ENCODE peak calls at places on chromosomes 6 and 20, in five cellular contexts. One of them, this sample, is unnamed.
A peak's percentile ranks its signal among the peaks of the same experiment; 100 is the strongest.

GRCh38 chr6:169722362-169723199 is 1.7 kb downstream of the PHF10 start:
- DNase-seq in adipocyte: peak; percentile 74
- DNase-seq in fibroblast of lung: peak; percentile 55
- DNase-seq in upper lobe of right lung: peak; percentile 77
- DNase-seq in PC-3: peak; percentile 71
- DNase-seq in this sample: peak; percentile 62

GRCh38 chr20:23090147-23090546 is 4.0 kb upstream of the CD93 start:
- DNase-seq in adipocyte: no peak
- DNase-seq in fibroblast of lung: no peak
- DNase-seq in upper lobe of right lung: no peak
- DNase-seq in PC-3: no peak
- DNase-seq in this sample: peak; percentile 71

GRCh38 chr6:98014791-98015201 is 731.8 kb upstream of the MMS22L start:
- DNase-seq in adipocyte: no peak
- DNase-seq in fibroblast of lung: no peak
- DNase-seq in upper lobe of right lung: no peak
- DNase-seq in PC-3: no peak
- DNase-seq in this sample: no peak

GRCh38 chr20:46004813-46005505 is 3.7 kb upstream of the MMP9 start:
- DNase-seq in adipocyte: no peak
- DNase-seq in fibroblast of lung: no peak
- DNase-seq in upper lobe of right lung: no peak
- DNase-seq in PC-3: peak; percentile 77
- DNase-seq in this sample: no peak

GRCh38 chr6:138428943-138429616 is 25.1 kb downstream of the HEBP2 start:
- DNase-seq in adipocyte: peak; percentile 86
- DNase-seq in fibroblast of lung: peak; percentile 84
- DNase-seq in upper lobe of right lung: no peak
- DNase-seq in PC-3: peak; percentile 59
- DNase-seq in this sample: peak; percentile 64

GRCh38 chr20:37839432-37839827 is 63.5 kb upstream of the VSTM2L start:
- DNase-seq in adipocyte: no peak
- DNase-seq in fibroblast of lung: no peak
- DNase-seq in upper lobe of right lung: no peak
- DNase-seq in PC-3: no peak
- DNase-seq in this sample: no peak

GRCh38 chr20:7308163-7308562 is 540.7 kb downstream of the BMP2 start:
- DNase-seq in adipocyte: no peak
- DNase-seq in fibroblast of lung: no peak
- DNase-seq in upper lobe of right lung: no peak
- DNase-seq in PC-3: peak; percentile 36
- DNase-seq in this sample: no peak

GRCh38 chr6:131250121-131250520 is 114.9 kb downstream of the AKAP7 start:
- DNase-seq in adipocyte: peak; percentile 79
- DNase-seq in fibroblast of lung: peak; percentile 62
- DNase-seq in upper lobe of right lung: peak; percentile 76
- DNase-seq in PC-3: peak; percentile 45
- DNase-seq in this sample: peak; percentile 16

GRCh38 chr6:158849899-158850806 is 31.0 kb upstream of the EZR start:
- DNase-seq in adipocyte: peak; percentile 82
- DNase-seq in fibroblast of lung: peak; percentile 91
- DNase-seq in upper lobe of right lung: no peak
- DNase-seq in PC-3: peak; percentile 97
- DNase-seq in this sample: no peak

GRCh38 chr6:43668151-43669028 is 19.2 kb downstream of the MRPS18A start:
- DNase-seq in adipocyte: peak; percentile 69
- DNase-seq in fibroblast of lung: peak; percentile 54
- DNase-seq in upper lobe of right lung: peak; percentile 76
- DNase-seq in PC-3: peak; percentile 92
- DNase-seq in this sample: peak; percentile 90

GRCh38 chr6:160022793-160023192 is 53.9 kb downstream of the IGF2R start:
- DNase-seq in adipocyte: no peak
- DNase-seq in fibroblast of lung: no peak
- DNase-seq in upper lobe of right lung: no peak
- DNase-seq in PC-3: no peak
- DNase-seq in this sample: no peak
- H3K36me3 ChIP-seq in adipocyte: peaks cover 36% of the 10 kb centered on the region
- H3K36me3 ChIP-seq in fibroblast of lung: peaks cover 6% of the 10 kb centered on the region
- H3K36me3 ChIP-seq in upper lobe of right lung: peaks cover 43% of the 10 kb centered on the region
- H3K36me3 ChIP-seq in PC-3: peaks cover 7% of the 10 kb centered on the region
- H3K36me3 ChIP-seq in this sample: peaks cover 6% of the 10 kb centered on the region

DNA sequence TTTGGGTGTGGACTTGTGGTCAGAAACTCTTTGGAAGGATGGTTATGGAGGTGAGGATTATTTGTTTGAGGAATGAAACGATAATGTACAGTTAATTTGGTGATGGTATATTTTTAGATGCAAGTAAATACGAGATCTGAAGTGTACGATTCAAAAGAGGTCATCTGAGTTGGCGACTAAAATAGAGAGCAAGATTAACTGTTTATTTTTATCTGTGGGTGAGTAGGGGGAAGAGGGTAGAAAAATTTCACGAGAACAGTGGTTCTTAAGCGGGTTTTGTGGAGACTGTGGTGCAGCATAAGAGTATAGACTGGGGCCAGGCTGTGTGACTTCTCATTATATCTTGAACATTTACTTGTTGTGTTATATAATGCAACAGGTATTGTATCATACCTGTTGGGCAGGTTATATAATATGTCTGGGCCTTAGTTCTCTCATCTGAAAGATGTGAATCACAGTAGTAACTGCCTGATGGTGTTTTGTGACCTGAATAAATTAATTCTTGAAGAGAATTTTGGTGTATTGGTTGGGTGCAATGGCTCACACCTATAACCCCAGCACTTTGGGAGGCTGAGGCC is 171.2 kb downstream of the JARID2 start:
- DNase-seq in adipocyte: no peak
- DNase-seq in fibroblast of lung: no peak
- DNase-seq in upper lobe of right lung: no peak
- DNase-seq in PC-3: no peak
- DNase-seq in this sample: no peak
- H3K36me3 ChIP-seq in adipocyte: no peaks in the 10 kb centered on the region
- H3K36me3 ChIP-seq in fibroblast of lung: no peaks in the 10 kb centered on the region
- H3K36me3 ChIP-seq in upper lobe of right lung: no peaks in the 10 kb centered on the region
- H3K36me3 ChIP-seq in PC-3: peaks cover 16% of the 10 kb centered on the region
- H3K36me3 ChIP-seq in this sample: peaks cover 4% of the 10 kb centered on the region

DNA sequence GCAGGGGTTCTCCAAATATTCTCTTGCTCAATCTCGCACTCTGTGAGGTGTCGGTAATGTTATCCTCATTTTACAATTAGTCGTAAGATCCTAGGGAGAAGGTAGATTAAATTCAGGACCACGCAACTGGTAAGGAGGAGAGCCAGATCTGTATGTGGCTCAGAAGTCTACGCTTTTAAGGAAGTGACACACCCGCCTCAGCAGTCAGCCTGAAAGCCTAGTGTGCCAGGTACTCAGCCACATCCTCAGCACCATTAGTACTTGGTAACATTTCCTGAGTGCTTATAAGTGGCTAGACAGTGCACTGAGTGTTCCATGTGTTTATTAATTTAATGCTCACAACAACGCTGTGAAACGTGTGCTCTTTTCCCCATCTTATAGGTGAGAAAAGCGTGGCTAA is 63.7 kb downstream of the DHX35 start:
- DNase-seq in adipocyte: no peak
- DNase-seq in fibroblast of lung: no peak
- DNase-seq in upper lobe of right lung: no peak
- DNase-seq in PC-3: no peak
- DNase-seq in this sample: no peak
- H3K36me3 ChIP-seq in adipocyte: peaks cover 67% of the 10 kb centered on the region
- H3K36me3 ChIP-seq in fibroblast of lung: peaks cover 16% of the 10 kb centered on the region
- H3K36me3 ChIP-seq in upper lobe of right lung: peaks cover 73% of the 10 kb centered on the region
- H3K36me3 ChIP-seq in PC-3: peaks cover 41% of the 10 kb centered on the region
- H3K36me3 ChIP-seq in this sample: peaks cover 21% of the 10 kb centered on the region

GRCh38 chr20:62937353-62938104 is 418 bp upstream of the GID8 start:
- DNase-seq in adipocyte: peak; percentile 98
- DNase-seq in fibroblast of lung: peak; percentile 96
- DNase-seq in upper lobe of right lung: peak; percentile 98
- DNase-seq in PC-3: peak; percentile 97
- DNase-seq in this sample: peak; percentile 98
- H3K36me3 ChIP-seq in adipocyte: no peaks in the 10 kb centered on the region
- H3K36me3 ChIP-seq in fibroblast of lung: peaks cover 4% of the 10 kb centered on the region
- H3K36me3 ChIP-seq in upper lobe of right lung: peaks cover 14% of the 10 kb centered on the region
- H3K36me3 ChIP-seq in PC-3: peaks cover 42% of the 10 kb centered on the region
- H3K36me3 ChIP-seq in this sample: peaks cover 23% of the 10 kb centered on the region

GRCh38 chr20:55684578-55684977 is 320.7 kb downstream of the CBLN4 start:
- DNase-seq in adipocyte: no peak
- DNase-seq in fibroblast of lung: no peak
- DNase-seq in upper lobe of right lung: no peak
- DNase-seq in PC-3: no peak
- DNase-seq in this sample: no peak

GRCh38 chr20:55678126-55678525 is 327.2 kb downstream of the CBLN4 start:
- DNase-seq in adipocyte: no peak
- DNase-seq in fibroblast of lung: no peak
- DNase-seq in upper lobe of right lung: no peak
- DNase-seq in PC-3: no peak
- DNase-seq in this sample: no peak

GRCh38 chr20:55676097-55676496 is 329.2 kb downstream of the CBLN4 start:
- DNase-seq in adipocyte: no peak
- DNase-seq in fibroblast of lung: no peak
- DNase-seq in upper lobe of right lung: no peak
- DNase-seq in PC-3: peak; percentile 4
- DNase-seq in this sample: no peak

GRCh38 chr20:55678970-55679667 is 326.2 kb downstream of the CBLN4 start:
- DNase-seq in adipocyte: no peak
- DNase-seq in fibroblast of lung: no peak
- DNase-seq in upper lobe of right lung: no peak
- DNase-seq in PC-3: no peak
- DNase-seq in this sample: no peak
- H3K36me3 ChIP-seq in adipocyte: no peaks in the 10 kb centered on the region
- H3K36me3 ChIP-seq in fibroblast of lung: no peaks in the 10 kb centered on the region
- H3K36me3 ChIP-seq in upper lobe of right lung: no peaks in the 10 kb centered on the region
- H3K36me3 ChIP-seq in PC-3: no peaks in the 10 kb centered on the region
- H3K36me3 ChIP-seq in this sample: no peaks in the 10 kb centered on the region

DNA sequence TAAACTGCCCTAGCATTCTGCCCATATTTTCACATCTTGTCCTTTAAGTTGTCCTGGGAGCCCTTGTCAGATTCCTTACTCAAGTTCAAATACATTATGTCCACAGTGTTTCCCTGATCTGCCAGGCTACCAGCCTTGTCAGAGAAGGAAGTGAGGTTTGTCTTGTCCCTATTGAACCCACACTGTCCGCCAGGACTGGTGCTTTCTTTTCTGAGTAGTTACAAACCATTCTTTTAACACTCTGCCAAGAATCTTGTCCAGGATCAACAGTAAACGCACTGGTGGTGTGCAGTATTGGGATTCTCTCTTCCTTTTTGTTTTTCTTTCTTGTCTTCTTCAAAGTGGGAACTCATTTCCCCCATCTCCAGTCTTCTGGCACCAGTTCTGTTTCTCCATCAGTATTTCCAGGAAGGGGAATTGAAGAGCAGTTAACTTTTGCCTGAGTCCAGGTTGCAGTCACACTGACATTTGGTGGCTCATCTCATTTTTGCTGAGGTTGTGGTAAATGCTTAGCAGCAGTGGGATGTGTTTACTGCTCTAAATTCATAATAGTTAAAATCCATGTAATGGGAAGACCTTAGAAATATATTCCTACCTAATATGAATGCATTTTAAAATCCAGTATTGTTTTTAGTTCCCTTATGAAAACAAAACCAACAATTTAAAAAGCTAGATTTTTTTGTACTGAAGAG is 295.4 kb downstream of the PRL start:
- DNase-seq in adipocyte: no peak
- DNase-seq in fibroblast of lung: no peak
- DNase-seq in upper lobe of right lung: no peak
- DNase-seq in PC-3: no peak
- DNase-seq in this sample: no peak
- H3K36me3 ChIP-seq in adipocyte: no peaks in the 10 kb centered on the region
- H3K36me3 ChIP-seq in fibroblast of lung: no peaks in the 10 kb centered on the region
- H3K36me3 ChIP-seq in upper lobe of right lung: no peaks in the 10 kb centered on the region
- H3K36me3 ChIP-seq in PC-3: no peaks in the 10 kb centered on the region
- H3K36me3 ChIP-seq in this sample: no peaks in the 10 kb centered on the region

GRCh38 chr6:99022039-99022609 is 74.4 kb upstream of the FBXL4 start:
- DNase-seq in adipocyte: no peak
- DNase-seq in fibroblast of lung: no peak
- DNase-seq in upper lobe of right lung: no peak
- DNase-seq in PC-3: no peak
- DNase-seq in this sample: no peak
- H3K36me3 ChIP-seq in adipocyte: no peaks in the 10 kb centered on the region
- H3K36me3 ChIP-seq in fibroblast of lung: no peaks in the 10 kb centered on the region
- H3K36me3 ChIP-seq in upper lobe of right lung: no peaks in the 10 kb centered on the region
- H3K36me3 ChIP-seq in PC-3: no peaks in the 10 kb centered on the region
- H3K36me3 ChIP-seq in this sample: no peaks in the 10 kb centered on the region

GRCh38 chr6:33697845-33698244 is 13.7 kb downstream of the UQCC2 start:
- DNase-seq in adipocyte: no peak
- DNase-seq in fibroblast of lung: no peak
- DNase-seq in upper lobe of right lung: no peak
- DNase-seq in PC-3: no peak
- DNase-seq in this sample: no peak
- H3K36me3 ChIP-seq in adipocyte: peaks cover 42% of the 10 kb centered on the region
- H3K36me3 ChIP-seq in fibroblast of lung: peaks cover 20% of the 10 kb centered on the region
- H3K36me3 ChIP-seq in upper lobe of right lung: peaks cover 46% of the 10 kb centered on the region
- H3K36me3 ChIP-seq in PC-3: peaks cover 54% of the 10 kb centered on the region
- H3K36me3 ChIP-seq in this sample: peaks cover 35% of the 10 kb centered on the region

GRCh38 chr20:61584851-61585250 is 332.8 kb downstream of the CDH4 start:
- DNase-seq in adipocyte: no peak
- DNase-seq in fibroblast of lung: no peak
- DNase-seq in upper lobe of right lung: no peak
- DNase-seq in PC-3: no peak
- DNase-seq in this sample: no peak
- H3K36me3 ChIP-seq in adipocyte: no peaks in the 10 kb centered on the region
- H3K36me3 ChIP-seq in fibroblast of lung: no peaks in the 10 kb centered on the region
- H3K36me3 ChIP-seq in upper lobe of right lung: no peaks in the 10 kb centered on the region
- H3K36me3 ChIP-seq in PC-3: no peaks in the 10 kb centered on the region
- H3K36me3 ChIP-seq in this sample: no peaks in the 10 kb centered on the region

GRCh38 chr6:154829970-154830369 is 96.8 kb downstream of the SCAF8 start:
- DNase-seq in adipocyte: no peak
- DNase-seq in fibroblast of lung: no peak
- DNase-seq in upper lobe of right lung: no peak
- DNase-seq in PC-3: no peak
- DNase-seq in this sample: no peak
- H3K36me3 ChIP-seq in adipocyte: peaks cover 68% of the 10 kb centered on the region
- H3K36me3 ChIP-seq in fibroblast of lung: no peaks in the 10 kb centered on the region
- H3K36me3 ChIP-seq in upper lobe of right lung: peaks cover 83% of the 10 kb centered on the region
- H3K36me3 ChIP-seq in PC-3: peaks cover 28% of the 10 kb centered on the region
- H3K36me3 ChIP-seq in this sample: peaks cover 5% of the 10 kb centered on the region

This sample was measured in H7.